ENCODE peak calls at places on chromosome 21, in seven cellular contexts. D is EL; T is stomach; F is SJCRH30; P is stimulated activated CD4-positive, alpha-beta T cell treated with anti-CD3 and anti-CD28 coated beads, TNF-alpha, amount 100 ng/mL, for 1 hour; L is C1 segment of cervical spinal cord; N is HCT116. C is an unnamed sample.

GRCh38 chr21:28521932-28522826 is 470.5 kb downstream of the LTN1 start:
- DNase-seq in F (peak; percentile 42), P (no peak), N (no peak), L (no peak), T (no peak), D (peak; percentile 59), C (no peak)

GRCh38 chr21:39029086-39029772 is 154.0 kb downstream of the PSMG1 start:
- DNase-seq in N (no peak), T (no peak), F (no peak), D (peak; percentile 52), L (no peak), P (no peak), C (no peak)

GRCh38 chr21:33394260-33394659 is 9.0 kb upstream of the IFNGR2 start:
- DNase-seq in F (no peak), N (no peak), L (peak; percentile 30), P (no peak), T (peak; percentile 39), D (no peak), C (no peak)

GRCh38 chr21:21247441-21247840 is 249.2 kb downstream of the NCAM2 start:
- DNase-seq in N (no peak), F (no peak), P (no peak), T (no peak), L (no peak), D (peak; percentile 11), C (no peak)

GRCh38 chr21:23496729-23497128 is 2110.6 kb downstream of the MRPL39 start:
- DNase-seq in F (no peak), P (no peak), N (no peak), L (no peak), D (no peak), T (no peak), C (no peak)

GRCh38 chr21:35195232-35195631 is 146.1 kb upstream of the RUNX1 start:
- DNase-seq in P (no peak), T (no peak), F (no peak), L (no peak), D (peak; percentile 71), N (no peak), C (no peak)

GRCh38 chr21:34019402-34019801 is 54.0 kb upstream of the MRPS6 start:
- DNase-seq in L (no peak), F (no peak), N (no peak), P (no peak), T (no peak), D (no peak), C (no peak)

GRCh38 chr21:42248783-42249597 is 30.1 kb downstream of the ABCG1 start:
- DNase-seq in L (no peak), N (no peak), F (no peak), P (no peak), T (no peak), D (no peak), C (no peak)

GRCh38 chr21:20110368-20110767 is 887.8 kb upstream of the NCAM2 start:
- DNase-seq in P (no peak), N (no peak), D (no peak), F (no peak), T (no peak), L (no peak), C (no peak)

GRCh38 chr21:42027085-42027803 is 17.1 kb upstream of the ZBTB21 start:
- DNase-seq in T (no peak), P (no peak), L (no peak), D (no peak), F (no peak), N (no peak), C (no peak)

GRCh38 chr21:35075546-35075945 is 26.4 kb upstream of the RUNX1 start:
- DNase-seq in D (peak; percentile 73), T (no peak), F (peak; percentile 42), P (no peak), L (peak; percentile 4), N (no peak), C (no peak)

GRCh38 chr21:32120231-32120630 is 158.6 kb downstream of the MIS18A start:
- DNase-seq in T (no peak), P (no peak), L (no peak), F (no peak), D (no peak), N (no peak), C (no peak)

GRCh38 chr21:17925000-17925610 is 105.9 kb upstream of the C21orf91 start:
- DNase-seq in P (peak; percentile 15), F (peak; percentile 80), T (peak; percentile 60), L (no peak), N (peak; percentile 59), D (peak; percentile 49), C (no peak)

GRCh38 chr21:45256912-45257672 is 30.6 kb downstream of the POFUT2 start:
- DNase-seq in T (no peak), P (no peak), D (no peak), L (no peak), F (peak; percentile 40), N (no peak), C (peak; percentile 83)

GRCh38 chr21:38500073-38500472 is 1.8 kb upstream of the ERG start:
- DNase-seq in L (no peak), N (no peak), T (no peak), D (no peak), P (no peak), F (no peak), C (no peak)

GRCh38 chr21:25457411-25457810 is 149.9 kb downstream of the MRPL39 start:
- DNase-seq in L (no peak), F (peak; percentile 65), T (no peak), N (no peak), D (peak; percentile 80), P (no peak), C (no peak)

GRCh38 chr21:37546949-37547614 is 180.5 kb downstream of the DYRK1A start:
- DNase-seq in D (peak; percentile 43), N (no peak), L (no peak), F (no peak), T (no peak), P (no peak), C (peak; percentile 44)

GRCh38 chr21:45278156-45278911 is 9.4 kb downstream of the POFUT2 start:
- DNase-seq in P (no peak), D (no peak), N (no peak), F (no peak), T (peak; percentile 15), L (no peak), C (peak; percentile 69)

GRCh38 chr21:33572350-33572749 is 16.1 kb downstream of the DONSON start:
- DNase-seq in D (no peak), L (no peak), T (no peak), N (no peak), F (no peak), P (no peak), C (no peak)

GRCh38 chr21:15967661-15968060 is 237.9 kb downstream of the USP25 start:
- DNase-seq in N (no peak), L (no peak), F (peak; percentile 15), T (no peak), D (peak; percentile 50), P (no peak), C (no peak)

GRCh38 chr21:43911015-43911934 is 46.3 kb downstream of the AGPAT3 start:
- DNase-seq in T (no peak), F (no peak), L (no peak), P (no peak), D (no peak), N (no peak), C (no peak)

GRCh38 chr21:33801424-33802405 is 113.9 kb downstream of the ATP5PO start:
- DNase-seq in F (peak; percentile 91), D (peak; percentile 90), L (no peak), P (no peak), N (peak; percentile 44), T (peak; percentile 46), C (peak; percentile 88)

GRCh38 chr21:15036189-15036588 is 28.6 kb downstream of the NRIP1 start:
- DNase-seq in D (no peak), L (no peak), P (no peak), T (no peak), F (no peak), N (no peak), C (no peak)

GRCh38 chr21:35399706-35400105 is 350.6 kb upstream of the RUNX1 start:
- DNase-seq in P (no peak), T (no peak), L (no peak), F (peak; percentile 67), D (no peak), N (no peak), C (no peak)

GRCh38 chr21:42002421-42002958 is 7.7 kb downstream of the ZBTB21 start:
- DNase-seq in P (peak; percentile 39), T (no peak), F (no peak), D (peak; percentile 95), N (no peak), L (no peak), C (no peak)

GRCh38 chr21:46160563-46161179 is 5.3 kb upstream of the FTCD start:
- DNase-seq in P (no peak), N (no peak), L (no peak), D (no peak), F (no peak), T (peak; percentile 21), C (peak; percentile 80)

GRCh38 chr21:39175154-39175553 is 8.1 kb downstream of the PSMG1 start:
- DNase-seq in L (no peak), D (peak; percentile 29), N (no peak), P (no peak), F (peak; percentile 26), T (no peak), C (no peak)

GRCh38 chr21:44054710-44055109 is 42.6 kb downstream of the TRAPPC10 start:
- DNase-seq in T (no peak), P (no peak), L (no peak), N (no peak), D (peak; percentile 13), F (no peak), C (no peak)

GRCh38 chr21:39033878-39034589 is 149.2 kb downstream of the PSMG1 start:
- DNase-seq in D (no peak), P (no peak), N (no peak), L (no peak), T (peak; percentile 63), F (no peak), C (no peak)

GRCh38 chr21:34613679-34614442 is 1.1 kb downstream of the RCAN1 start:
- DNase-seq in F (no peak), N (no peak), P (no peak), L (peak; percentile 23), D (peak; percentile 35), T (no peak), C (no peak)

GRCh38 chr21:17492415-17493168 is 20.3 kb upstream of the CXADR start:
- DNase-seq in F (no peak), T (no peak), N (no peak), L (no peak), P (no peak), D (no peak), C (no peak)

GRCh38 chr21:21612446-21612845 is 614.2 kb downstream of the NCAM2 start:
- DNase-seq in L (no peak), F (peak; percentile 16), N (no peak), P (no peak), T (no peak), D (peak; percentile 87), C (no peak)

GRCh38 chr21:37073417-37074194 is 552 bp downstream of the TTC3 start:
- DNase-seq in L (peak; percentile 71), N (no peak), D (peak; percentile 43), T (peak; percentile 53), F (peak; percentile 61), P (peak; percentile 31), C (peak; percentile 87)

GRCh38 chr21:22223385-22223784 is 1225.2 kb downstream of the NCAM2 start:
- DNase-seq in D (no peak), N (no peak), F (no peak), T (no peak), L (no peak), P (no peak), C (no peak)

C was measured in osteocyte.